ENCODE peak calls at places on chromosomes 16 and 17, in six cellular contexts. One of them, this sample, is unnamed.
A peak's percentile ranks its signal among the peaks of the same experiment; 100 is the strongest.

GRCh38 chr17:42846594-42847280 is 2.4 kb downstream of the AOC2 start:
- DNase-seq in gastrocnemius medialis: no peak
- DNase-seq in right cardiac atrium: peak; percentile 62
- DNase-seq in fibroblast of villous mesenchyme: peak; percentile 38
- DNase-seq in neuronal stem cell: no peak
- DNase-seq in keratinocyte: no peak
- DNase-seq in this sample: peak; percentile 50

GRCh38 chr17:2123467-2124251 is 68.8 kb downstream of the HIC1 start:
- DNase-seq in gastrocnemius medialis: no peak
- DNase-seq in right cardiac atrium: peak; percentile 38
- DNase-seq in fibroblast of villous mesenchyme: peak; percentile 65
- DNase-seq in neuronal stem cell: no peak
- DNase-seq in keratinocyte: no peak
- DNase-seq in this sample: no peak

GRCh38 chr17:65553646-65554567 is 7.5 kb downstream of the AXIN2 start:
- DNase-seq in gastrocnemius medialis: no peak
- DNase-seq in right cardiac atrium: no peak
- DNase-seq in fibroblast of villous mesenchyme: no peak
- DNase-seq in neuronal stem cell: no peak
- DNase-seq in keratinocyte: no peak
- DNase-seq in this sample: no peak

GRCh38 chr16:80875616-80876015 is 71.2 kb upstream of the CDYL2 start:
- DNase-seq in gastrocnemius medialis: no peak
- DNase-seq in right cardiac atrium: no peak
- DNase-seq in fibroblast of villous mesenchyme: peak; percentile 30
- DNase-seq in neuronal stem cell: no peak
- DNase-seq in keratinocyte: no peak
- DNase-seq in this sample: no peak

GRCh38 chr16:82761236-82761635 is 134.5 kb downstream of the CDH13 start:
- DNase-seq in gastrocnemius medialis: peak; percentile 90
- DNase-seq in right cardiac atrium: peak; percentile 84
- DNase-seq in fibroblast of villous mesenchyme: peak; percentile 79
- DNase-seq in neuronal stem cell: no peak
- DNase-seq in keratinocyte: peak; percentile 41
- DNase-seq in this sample: no peak

GRCh38 chr17:4130715-4131114 is 12.1 kb downstream of the ZZEF1 start:
- DNase-seq in gastrocnemius medialis: no peak
- DNase-seq in right cardiac atrium: no peak
- DNase-seq in fibroblast of villous mesenchyme: peak; percentile 50
- DNase-seq in neuronal stem cell: no peak
- DNase-seq in keratinocyte: no peak
- DNase-seq in this sample: no peak

GRCh38 chr16:3876695-3877094 is 3.8 kb downstream of the CREBBP start:
- DNase-seq in gastrocnemius medialis: no peak
- DNase-seq in right cardiac atrium: no peak
- DNase-seq in fibroblast of villous mesenchyme: peak; percentile 31
- DNase-seq in neuronal stem cell: no peak
- DNase-seq in keratinocyte: no peak
- DNase-seq in this sample: no peak

GRCh38 chr16:89870440-89870839 is 3.0 kb upstream of the TCF25 start:
- DNase-seq in gastrocnemius medialis: no peak
- DNase-seq in right cardiac atrium: no peak
- DNase-seq in fibroblast of villous mesenchyme: no peak
- DNase-seq in neuronal stem cell: no peak
- DNase-seq in keratinocyte: no peak
- DNase-seq in this sample: no peak

GRCh38 chr17:57785032-57785431 is 39.9 kb upstream of the CCDC182 start:
- DNase-seq in gastrocnemius medialis: no peak
- DNase-seq in right cardiac atrium: peak; percentile 68
- DNase-seq in fibroblast of villous mesenchyme: peak; percentile 62
- DNase-seq in neuronal stem cell: no peak
- DNase-seq in keratinocyte: no peak
- DNase-seq in this sample: no peak

GRCh38 chr16:24539850-24540484 is 601 bp downstream of the RBBP6 start:
- DNase-seq in gastrocnemius medialis: no peak
- DNase-seq in right cardiac atrium: peak; percentile 70
- DNase-seq in fibroblast of villous mesenchyme: peak; percentile 63
- DNase-seq in neuronal stem cell: no peak
- DNase-seq in keratinocyte: no peak
- DNase-seq in this sample: peak; percentile 95

GRCh38 chr17:74408830-74409229 is 23.1 kb upstream of the GPRC5C start:
- DNase-seq in gastrocnemius medialis: no peak
- DNase-seq in right cardiac atrium: no peak
- DNase-seq in fibroblast of villous mesenchyme: no peak
- DNase-seq in neuronal stem cell: no peak
- DNase-seq in keratinocyte: no peak
- DNase-seq in this sample: no peak

DNA sequence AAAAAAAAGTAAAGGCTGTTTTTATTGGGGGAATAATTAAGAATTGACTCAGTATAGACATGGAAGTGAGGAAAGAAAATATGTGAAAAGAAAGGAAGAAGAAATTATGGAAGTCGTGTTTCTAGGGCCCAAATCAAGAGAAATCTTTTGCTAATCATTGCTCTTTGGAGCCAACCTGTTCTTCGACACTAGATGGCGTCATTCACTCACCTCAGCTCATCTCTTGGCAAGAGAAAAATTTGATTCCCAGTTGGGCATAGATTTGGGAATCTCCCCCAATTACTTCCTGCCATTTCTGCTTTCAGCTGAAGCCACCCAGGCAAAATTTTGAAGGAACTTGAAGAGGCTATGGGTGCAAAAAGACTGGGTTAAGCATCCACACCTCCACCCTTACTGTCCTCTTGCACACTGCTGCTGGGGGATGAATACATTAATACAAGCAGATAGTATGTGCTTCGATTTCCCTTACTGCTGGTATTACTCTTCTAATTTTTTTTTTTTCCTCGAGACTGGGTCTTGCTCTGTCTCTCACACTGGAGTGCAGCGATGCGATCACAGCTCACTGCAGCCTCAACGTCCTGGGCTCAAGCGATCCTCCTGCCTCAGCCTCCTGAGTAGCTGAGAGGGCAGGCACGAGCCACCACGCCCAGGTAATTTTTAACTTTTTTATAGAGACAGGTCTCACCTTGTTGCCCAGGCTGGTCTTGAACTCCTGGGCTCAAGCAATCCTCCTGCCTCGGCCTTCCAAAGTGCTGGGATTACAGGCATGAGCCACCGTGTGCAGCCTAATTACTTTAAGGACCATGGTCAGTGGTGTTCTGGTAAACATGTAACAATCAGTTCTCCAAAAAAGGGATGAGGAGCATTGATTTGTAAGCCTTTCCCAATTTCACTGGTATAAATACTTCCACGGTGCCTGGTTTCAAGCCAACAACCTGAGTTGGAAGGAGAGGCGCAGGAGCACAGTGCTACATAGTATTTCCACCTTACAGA is 13.5 kb downstream of the PSMD7 start:
- DNase-seq in gastrocnemius medialis: no peak
- DNase-seq in right cardiac atrium: no peak
- DNase-seq in fibroblast of villous mesenchyme: peak; percentile 68
- DNase-seq in neuronal stem cell: peak; percentile 39
- DNase-seq in keratinocyte: no peak
- DNase-seq in this sample: no peak
- H3K4me3 ChIP-seq in gastrocnemius medialis: no peak overlapping the region
- H3K4me3 ChIP-seq in right cardiac atrium: no peak overlapping the region
- H3K4me3 ChIP-seq in fibroblast of villous mesenchyme: no peak overlapping the region
- H3K4me3 ChIP-seq in neuronal stem cell: no peak overlapping the region
- H3K4me3 ChIP-seq in keratinocyte: no peak overlapping the region
- H3K4me3 ChIP-seq in this sample: no peak overlapping the region

DNA sequence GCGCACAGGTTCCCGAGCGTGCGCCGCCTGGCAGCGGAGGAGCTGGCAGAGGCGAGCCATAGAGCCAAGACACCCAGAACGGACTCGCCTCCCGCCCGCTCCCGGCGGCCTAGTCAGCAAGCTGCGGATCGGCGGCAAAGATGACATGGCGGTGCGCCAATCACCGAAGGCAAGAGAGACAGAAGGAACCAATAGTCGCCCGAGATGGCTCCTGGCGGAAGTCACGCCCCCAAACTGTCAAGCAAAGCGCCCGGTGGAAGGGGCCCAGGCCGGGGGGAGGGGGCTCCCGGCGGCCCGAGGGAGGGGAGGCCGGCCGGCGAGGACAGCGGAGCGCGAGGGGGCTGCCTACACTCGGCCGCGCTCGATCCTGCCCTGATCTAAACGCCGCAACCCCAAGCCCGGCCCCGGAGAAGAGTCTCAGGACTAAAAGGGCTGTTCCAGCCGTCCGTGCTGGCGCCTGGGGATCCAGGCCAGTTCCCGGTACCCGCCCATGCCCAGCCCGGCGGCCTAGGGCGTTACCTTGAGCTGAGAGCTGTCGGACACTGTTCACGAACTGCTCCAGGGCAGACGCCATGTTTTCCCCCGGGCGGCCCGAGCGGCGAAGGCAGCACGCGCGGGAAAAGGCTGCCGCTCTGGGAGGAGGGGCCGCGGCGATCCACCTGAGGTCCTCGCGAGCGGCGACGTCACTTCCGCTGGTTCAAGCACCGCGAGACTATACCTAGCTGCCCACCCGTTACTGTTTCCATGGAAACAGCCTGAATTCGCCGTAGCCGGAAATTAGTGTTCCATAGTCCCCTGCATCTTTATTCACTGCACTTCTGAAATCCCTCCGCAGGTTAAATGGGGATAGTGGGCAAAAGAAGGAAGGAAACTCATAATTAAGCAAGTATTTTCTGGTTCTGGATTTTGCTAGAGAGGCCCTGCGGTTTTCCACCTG is at the start of gene COPS3:
- DNase-seq in gastrocnemius medialis: peak; percentile 99
- DNase-seq in right cardiac atrium: peak; percentile 99
- DNase-seq in fibroblast of villous mesenchyme: peak; percentile 98
- DNase-seq in neuronal stem cell: peak; percentile 95
- DNase-seq in keratinocyte: peak; percentile 71
- DNase-seq in this sample: peak; percentile 99
- H3K4me3 ChIP-seq in gastrocnemius medialis: peak within 1 kb of the TSS; percentile 88
- H3K4me3 ChIP-seq in right cardiac atrium: peak within 1 kb of the TSS; percentile 61
- H3K4me3 ChIP-seq in fibroblast of villous mesenchyme: peak within 1 kb of the TSS; percentile 96
- H3K4me3 ChIP-seq in neuronal stem cell: peak within 1 kb of the TSS; percentile 80
- H3K4me3 ChIP-seq in keratinocyte: peak within 1 kb of the TSS; percentile 98
- H3K4me3 ChIP-seq in this sample: peak within 1 kb of the TSS; percentile 99

GRCh38 chr17:6994118-6994598 is 1.7 kb upstream of the ALOX12 start:
- DNase-seq in gastrocnemius medialis: no peak
- DNase-seq in right cardiac atrium: no peak
- DNase-seq in fibroblast of villous mesenchyme: no peak
- DNase-seq in neuronal stem cell: no peak
- DNase-seq in keratinocyte: no peak
- DNase-seq in this sample: no peak

GRCh38 chr17:6997171-6997570 is 1.3 kb downstream of the ALOX12 start:
- DNase-seq in gastrocnemius medialis: no peak
- DNase-seq in right cardiac atrium: no peak
- DNase-seq in fibroblast of villous mesenchyme: no peak
- DNase-seq in neuronal stem cell: no peak
- DNase-seq in keratinocyte: no peak
- DNase-seq in this sample: no peak

GRCh38 chr17:6995500-6996255 is at the start of gene ALOX12:
- DNase-seq in gastrocnemius medialis: no peak
- DNase-seq in right cardiac atrium: peak; percentile 38
- DNase-seq in fibroblast of villous mesenchyme: no peak
- DNase-seq in neuronal stem cell: no peak
- DNase-seq in keratinocyte: peak; percentile 46
- DNase-seq in this sample: no peak

GRCh38 chr17:6994666-6995246 is 1.1 kb upstream of the ALOX12 start:
- DNase-seq in gastrocnemius medialis: no peak
- DNase-seq in right cardiac atrium: no peak
- DNase-seq in fibroblast of villous mesenchyme: no peak
- DNase-seq in neuronal stem cell: no peak
- DNase-seq in keratinocyte: no peak
- DNase-seq in this sample: no peak

GRCh38 chr17:6996256-6997111 is 635 bp downstream of the ALOX12 start:
- DNase-seq in gastrocnemius medialis: no peak
- DNase-seq in right cardiac atrium: no peak
- DNase-seq in fibroblast of villous mesenchyme: no peak
- DNase-seq in neuronal stem cell: no peak
- DNase-seq in keratinocyte: no peak
- DNase-seq in this sample: no peak
- H3K4me3 ChIP-seq in gastrocnemius medialis: peak overlapping the region; percentile 29
- H3K4me3 ChIP-seq in right cardiac atrium: peak overlapping the region; percentile 13
- H3K4me3 ChIP-seq in fibroblast of villous mesenchyme: no peak overlapping the region
- H3K4me3 ChIP-seq in neuronal stem cell: no peak overlapping the region
- H3K4me3 ChIP-seq in keratinocyte: peak overlapping the region; percentile 59
- H3K4me3 ChIP-seq in this sample: peak overlapping the region; percentile 19

DNA sequence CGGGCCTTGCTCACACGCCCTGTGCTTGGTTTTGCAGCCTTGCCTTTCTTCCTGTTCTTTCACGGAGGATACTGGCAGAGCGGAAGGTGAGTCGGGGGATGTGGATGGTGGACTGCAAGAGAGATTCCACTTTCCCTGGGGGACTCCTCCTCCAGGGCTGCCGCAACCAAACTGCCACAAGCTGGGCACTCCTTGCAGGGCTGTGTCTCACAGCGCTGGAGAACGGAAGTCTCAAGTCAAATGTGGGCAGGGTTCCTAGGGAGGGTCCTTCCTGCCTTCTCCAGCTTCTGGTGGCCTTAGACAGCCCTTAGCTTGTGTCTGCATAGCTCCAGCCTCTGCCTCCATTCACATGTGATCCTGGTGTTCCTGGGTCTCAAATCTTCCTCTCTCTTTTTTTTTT is 11.4 kb upstream of the BIRC5 start:
- DNase-seq in gastrocnemius medialis: no peak
- DNase-seq in right cardiac atrium: no peak
- DNase-seq in fibroblast of villous mesenchyme: no peak
- DNase-seq in neuronal stem cell: no peak
- DNase-seq in keratinocyte: no peak
- DNase-seq in this sample: no peak
- H3K4me3 ChIP-seq in gastrocnemius medialis: no peak overlapping the region
- H3K4me3 ChIP-seq in right cardiac atrium: no peak overlapping the region
- H3K4me3 ChIP-seq in fibroblast of villous mesenchyme: no peak overlapping the region
- H3K4me3 ChIP-seq in neuronal stem cell: no peak overlapping the region
- H3K4me3 ChIP-seq in keratinocyte: no peak overlapping the region
- H3K4me3 ChIP-seq in this sample: no peak overlapping the region

DNA sequence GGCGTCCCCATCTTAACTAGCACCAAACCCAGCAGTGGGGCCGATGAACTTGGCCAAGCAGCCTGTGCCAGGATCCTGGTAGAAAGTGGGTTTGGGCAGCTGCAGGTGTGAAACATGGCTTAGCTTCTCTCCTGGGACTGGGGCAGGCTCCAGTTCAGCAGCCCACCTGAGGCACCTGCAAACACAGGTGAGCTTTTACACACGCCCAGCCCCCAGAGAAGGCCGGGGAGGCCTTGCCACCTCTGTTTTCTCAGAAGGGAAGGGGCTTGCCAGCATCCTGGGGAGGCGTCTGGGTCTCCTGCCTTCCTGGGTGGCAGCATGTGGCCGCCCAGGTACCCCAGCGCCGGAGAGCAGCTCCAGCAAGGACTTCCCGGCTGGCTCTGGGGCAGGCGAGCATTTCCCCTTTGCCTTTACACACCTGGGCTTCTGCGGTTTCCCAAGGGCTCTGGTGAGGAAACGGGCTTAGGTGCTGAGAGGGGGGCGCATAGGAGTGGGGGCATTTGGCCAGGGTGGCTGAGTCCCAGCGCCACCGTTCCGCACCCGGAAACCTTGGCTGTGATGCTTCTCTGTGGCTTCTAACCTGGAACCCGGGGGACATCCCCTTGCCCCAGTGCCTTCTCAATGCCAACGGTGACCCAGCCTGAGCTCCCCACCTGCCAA is 81.6 kb upstream of the CBX4 start:
- DNase-seq in gastrocnemius medialis: no peak
- DNase-seq in right cardiac atrium: no peak
- DNase-seq in fibroblast of villous mesenchyme: no peak
- DNase-seq in neuronal stem cell: no peak
- DNase-seq in keratinocyte: no peak
- DNase-seq in this sample: no peak
- H3K4me3 ChIP-seq in gastrocnemius medialis: no peak overlapping the region
- H3K4me3 ChIP-seq in right cardiac atrium: no peak overlapping the region
- H3K4me3 ChIP-seq in fibroblast of villous mesenchyme: no peak overlapping the region
- H3K4me3 ChIP-seq in neuronal stem cell: no peak overlapping the region
- H3K4me3 ChIP-seq in keratinocyte: no peak overlapping the region
- H3K4me3 ChIP-seq in this sample: no peak overlapping the region